ENCODE peak calls at places on chromosomes 11 and 22, in six cellular contexts. R is dorsolateral prefrontal cortex; N is fibroblast of the aortic adventitia; E is CD4-positive, alpha-beta T cell; H is pancreas; T is AG04450. O is an unnamed sample.

GRCh38 chr22:20027966-20028854 is 7.3 kb downstream of the TANGO2 start:
- DNase-seq in R (no peak), N (peak), E (no peak), H (no peak), T (no peak), O (peak)

GRCh38 chr11:134126197-134126822 is 57.4 kb downstream of the JAM3 start:
- DNase-seq in R (peak), N (peak), E (no peak), H (no peak), T (peak), O (peak)

GRCh38 chr22:39520874-39521857 is 804 bp downstream of the ATF4 start:
- DNase-seq in R (no peak), N (peak), E (peak), H (peak), T (no peak), O (peak)

GRCh38 chr11:120254788-120255518 is 15.0 kb downstream of the POU2F3 start:
- DNase-seq in R (no peak), N (no peak), E (no peak), H (no peak), T (no peak), O (no peak)

GRCh38 chr11:128417607-128418324 is 169.6 kb downstream of the ETS1 start:
- DNase-seq in R (no peak), N (peak), E (no peak), H (no peak), T (peak), O (no peak)

GRCh38 chr22:20433191-20433590 is 4.4 kb downstream of the SCARF2 start:
- DNase-seq in R (no peak), N (no peak), E (no peak), H (no peak), T (no peak), O (no peak)

GRCh38 chr22:45311033-45311531 is 1.3 kb downstream of the FAM118A start:
- DNase-seq in R (no peak), N (no peak), E (no peak), H (no peak), T (no peak), O (no peak)

GRCh38 chr11:118641463-118642019 is 34.1 kb downstream of the PHLDB1 start:
- DNase-seq in R (no peak), N (no peak), E (no peak), H (peak), T (no peak), O (no peak)

GRCh38 chr22:25722223-25723015 is 19.6 kb upstream of the MYO18B start:
- DNase-seq in R (no peak), N (no peak), E (no peak), H (no peak), T (no peak), O (no peak)

GRCh38 chr11:84564180-84564866 is 1062.8 kb downstream of the DLG2 start:
- DNase-seq in R (no peak), N (peak), E (no peak), H (peak), T (peak), O (peak)

GRCh38 chr22:46609724-46610161 is 10.4 kb upstream of the GRAMD4 start:
- DNase-seq in R (no peak), N (no peak), E (no peak), H (no peak), T (no peak), O (no peak)

GRCh38 chr11:130087294-130087926 is 17.7 kb downstream of the APLP2 start:
- DNase-seq in R (no peak), N (peak), E (no peak), H (no peak), T (no peak), O (no peak)

DNA sequence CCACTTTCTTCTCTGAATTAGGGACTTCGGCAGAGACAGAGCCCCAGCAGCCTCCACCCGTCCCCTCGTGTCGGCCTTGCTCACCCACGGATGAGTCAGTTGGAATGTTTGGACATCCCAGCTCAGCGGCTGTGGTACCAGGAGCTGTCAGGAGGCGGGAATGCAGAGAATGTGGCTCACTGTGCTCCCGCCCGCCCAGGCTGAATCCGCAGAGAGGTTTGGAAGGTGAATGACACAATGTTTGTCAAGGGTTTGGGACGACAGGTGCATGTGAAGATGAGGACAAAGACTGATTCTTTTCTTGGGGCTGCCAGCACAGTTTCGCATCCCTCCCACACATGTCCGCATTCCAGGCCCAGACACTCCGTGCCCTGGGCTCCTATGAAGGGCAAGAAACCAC is 39.6 kb downstream of the LIF start:
- DNase-seq in R (no peak), N (peak), E (no peak), H (peak), T (peak), O (no peak)
- TF ChIP-seq CTCF in R (no peak), N (peak), E (no peak), H (no peak), T (no peak), O (no peak)

DNA sequence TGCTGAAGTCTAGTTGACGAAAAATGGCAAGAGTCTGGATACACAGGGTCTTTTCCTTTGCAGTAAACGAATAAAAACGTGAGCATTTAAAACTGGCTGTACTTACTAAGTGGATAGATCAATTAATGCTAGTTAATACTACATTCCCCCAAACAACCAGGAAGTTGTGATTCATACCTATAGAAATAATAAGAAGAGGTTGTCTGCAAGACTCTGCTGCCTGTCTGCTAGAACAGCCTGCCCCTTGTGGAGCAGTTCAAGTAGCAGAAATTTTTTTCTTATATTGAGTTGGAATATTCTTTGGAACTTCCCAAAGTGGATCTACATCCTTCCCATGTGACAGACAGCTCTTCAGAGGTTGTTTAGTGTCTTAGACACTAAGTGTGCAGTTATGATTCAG is 86.8 kb downstream of the TEAD1 start:
- DNase-seq in R (no peak), N (peak), E (no peak), H (no peak), T (peak), O (no peak)
- TF ChIP-seq CTCF in R (no peak), N (peak), E (no peak), H (no peak), T (peak), O (no peak)

GRCh38 chr11:46391186-46391577 is 394 bp downstream of the CHRM4 start:
- DNase-seq in R (no peak), N (no peak), E (no peak), H (no peak), T (no peak), O (no peak)

GRCh38 chr11:46393231-46393616 is 1.6 kb upstream of the CHRM4 start:
- DNase-seq in R (no peak), N (no peak), E (no peak), H (no peak), T (no peak), O (no peak)

GRCh38 chr11:46393759-46394158 is 2.2 kb upstream of the CHRM4 start:
- DNase-seq in R (no peak), N (no peak), E (no peak), H (no peak), T (no peak), O (no peak)

GRCh38 chr11:46391578-46392420 is at the start of gene CHRM4:
- DNase-seq in R (no peak), N (no peak), E (no peak), H (peak), T (no peak), O (peak)

DNA sequence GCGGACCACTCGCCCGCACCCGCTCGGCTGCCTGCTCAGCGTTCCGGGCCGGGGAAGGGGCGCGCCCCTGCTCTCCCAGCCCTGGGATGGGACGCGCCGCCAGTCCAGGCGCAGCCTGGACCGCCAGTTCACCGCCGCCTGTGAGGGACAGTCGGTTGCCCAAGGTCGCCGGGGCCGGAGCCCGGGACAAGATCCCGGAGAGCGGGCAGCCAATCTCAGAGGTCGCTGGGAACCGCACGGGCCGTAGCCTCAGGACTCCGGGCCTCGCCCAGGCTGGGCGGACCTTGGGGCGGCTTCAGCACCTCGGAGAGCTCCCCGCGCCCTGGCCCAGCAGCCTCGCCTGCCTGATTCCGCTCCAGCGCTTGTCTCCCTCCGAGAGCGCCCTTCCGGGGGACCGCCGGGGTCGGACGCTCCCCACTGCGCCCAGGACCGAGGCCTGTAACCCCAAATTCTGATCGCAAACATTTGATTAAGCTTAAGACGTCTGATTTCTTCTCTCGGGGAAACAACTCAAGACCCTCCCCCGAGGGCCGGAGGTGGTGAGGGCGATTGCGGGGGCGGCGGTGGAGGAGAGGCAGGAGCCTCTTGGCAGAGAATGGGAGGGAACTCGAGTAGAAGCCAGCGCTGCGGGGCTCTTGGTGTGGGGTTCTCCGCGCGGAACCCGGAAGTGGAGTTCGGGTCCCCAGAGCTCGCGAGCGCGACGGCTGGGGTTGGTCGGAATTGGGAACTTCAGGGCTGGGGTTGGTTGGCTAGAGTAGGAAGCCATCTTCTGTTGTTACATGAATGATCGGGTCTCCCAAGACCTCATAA is 1.1 kb upstream of the CHRM4 start:
- DNase-seq in R (peak), N (peak), E (peak), H (peak), T (peak), O (peak)
- TF ChIP-seq CTCF in R (peak), N (no peak), E (no peak), H (no peak), T (no peak), O (no peak)

DNA sequence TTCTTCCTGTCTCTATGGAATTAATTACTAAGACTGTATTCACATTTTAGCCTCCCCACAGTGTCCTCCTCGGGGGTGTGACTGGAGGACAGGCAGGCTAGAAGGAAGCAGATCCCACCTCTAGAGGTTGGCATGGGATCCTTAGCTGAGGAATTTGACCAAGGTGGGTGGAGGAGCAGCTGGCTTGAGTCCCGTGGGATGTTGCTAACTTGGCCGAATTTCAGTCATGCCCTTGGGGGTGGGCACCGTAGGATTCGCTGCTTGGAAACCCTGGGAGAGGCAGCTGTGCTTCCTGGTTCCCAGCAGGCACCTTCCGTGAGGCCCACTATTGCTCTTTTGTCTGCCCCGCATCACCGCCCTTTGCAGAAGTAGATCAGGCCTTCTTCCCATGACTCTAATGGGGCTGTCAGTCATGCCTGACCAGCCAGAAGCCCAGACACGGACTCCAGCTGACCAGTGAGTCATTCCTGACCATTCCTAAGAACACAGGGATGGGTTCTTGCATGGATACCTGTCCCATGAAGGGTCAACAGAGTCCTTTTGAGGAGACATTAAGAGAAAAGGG is 292.3 kb upstream of the SYN3 start:
- DNase-seq in R (no peak), N (no peak), E (no peak), H (no peak), T (no peak), O (no peak)
- TF ChIP-seq CTCF in R (no peak), N (no peak), E (no peak), H (no peak), T (no peak), O (no peak)

GRCh38 chr22:41563051-41563711 is 2.4 kb downstream of the CSDC2 start:
- DNase-seq in R (no peak), N (peak), E (no peak), H (no peak), T (no peak), O (no peak)
- TF ChIP-seq CTCF in R (no peak), N (no peak), E (no peak), H (no peak), T (no peak), O (no peak)

GRCh38 chr11:122102426-122102825 is 13.6 kb downstream of the BLID start:
- DNase-seq in R (no peak), N (peak), E (no peak), H (no peak), T (no peak), O (no peak)

GRCh38 chr11:122103366-122103765 is 12.6 kb downstream of the BLID start:
- DNase-seq in R (no peak), N (peak), E (no peak), H (no peak), T (no peak), O (no peak)

GRCh38 chr11:122099345-122100045 is 16.5 kb downstream of the BLID start:
- DNase-seq in R (no peak), N (peak), E (no peak), H (no peak), T (no peak), O (no peak)

GRCh38 chr11:122100222-122101080 is 15.6 kb downstream of the BLID start:
- DNase-seq in R (peak), N (peak), E (no peak), H (peak), T (peak), O (peak)

DNA sequence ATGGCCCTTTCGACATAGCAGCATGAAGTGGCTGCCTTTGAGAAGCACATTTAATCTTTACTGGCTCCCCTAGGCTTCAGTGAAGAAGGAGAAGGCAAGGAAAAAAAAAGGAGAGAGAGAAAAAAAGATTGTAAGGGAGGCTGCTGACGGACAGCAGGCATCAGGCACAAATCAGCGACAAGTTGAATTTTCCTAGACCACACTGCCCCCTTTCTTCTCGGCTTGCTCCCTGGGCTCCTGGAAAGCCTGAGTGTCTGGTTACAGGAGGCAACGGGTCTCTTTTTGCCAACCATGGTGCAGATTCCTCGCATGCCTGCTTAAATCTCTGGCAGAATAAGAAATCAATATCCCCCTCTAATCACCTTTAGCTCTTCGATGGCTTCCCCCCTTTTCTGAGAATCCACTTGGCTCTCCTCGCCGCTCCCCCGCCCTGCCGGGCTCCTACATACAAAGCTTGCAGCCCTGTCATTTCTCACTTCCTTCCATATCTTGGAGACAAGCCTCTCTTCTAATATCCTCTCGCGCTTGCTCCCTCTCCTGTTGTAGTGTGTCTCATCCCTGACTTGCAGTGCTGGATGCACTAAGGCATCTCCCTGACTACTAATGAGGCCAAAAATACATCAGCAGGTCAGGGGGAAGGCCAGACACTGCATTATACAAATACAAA is 14.3 kb downstream of the BLID start:
- DNase-seq in R (peak), N (peak), E (no peak), H (peak), T (peak), O (peak)
- TF ChIP-seq CTCF in R (peak), N (peak), E (no peak), H (peak), T (peak), O (no peak)

GRCh38 chr11:67349036-67349435 is 4.3 kb downstream of the POLD4 start:
- DNase-seq in R (no peak), N (no peak), E (no peak), H (no peak), T (no peak), O (no peak)

GRCh38 chr11:67347964-67348749 is 5.2 kb downstream of the POLD4 start:
- DNase-seq in R (no peak), N (peak), E (no peak), H (no peak), T (no peak), O (no peak)

GRCh38 chr11:67345247-67345948 is 7.9 kb downstream of the POLD4 start:
- DNase-seq in R (no peak), N (no peak), E (no peak), H (no peak), T (no peak), O (peak)

GRCh38 chr11:67344264-67344663 is 9.1 kb downstream of the POLD4 start:
- DNase-seq in R (no peak), N (no peak), E (peak), H (no peak), T (no peak), O (peak)

DNA sequence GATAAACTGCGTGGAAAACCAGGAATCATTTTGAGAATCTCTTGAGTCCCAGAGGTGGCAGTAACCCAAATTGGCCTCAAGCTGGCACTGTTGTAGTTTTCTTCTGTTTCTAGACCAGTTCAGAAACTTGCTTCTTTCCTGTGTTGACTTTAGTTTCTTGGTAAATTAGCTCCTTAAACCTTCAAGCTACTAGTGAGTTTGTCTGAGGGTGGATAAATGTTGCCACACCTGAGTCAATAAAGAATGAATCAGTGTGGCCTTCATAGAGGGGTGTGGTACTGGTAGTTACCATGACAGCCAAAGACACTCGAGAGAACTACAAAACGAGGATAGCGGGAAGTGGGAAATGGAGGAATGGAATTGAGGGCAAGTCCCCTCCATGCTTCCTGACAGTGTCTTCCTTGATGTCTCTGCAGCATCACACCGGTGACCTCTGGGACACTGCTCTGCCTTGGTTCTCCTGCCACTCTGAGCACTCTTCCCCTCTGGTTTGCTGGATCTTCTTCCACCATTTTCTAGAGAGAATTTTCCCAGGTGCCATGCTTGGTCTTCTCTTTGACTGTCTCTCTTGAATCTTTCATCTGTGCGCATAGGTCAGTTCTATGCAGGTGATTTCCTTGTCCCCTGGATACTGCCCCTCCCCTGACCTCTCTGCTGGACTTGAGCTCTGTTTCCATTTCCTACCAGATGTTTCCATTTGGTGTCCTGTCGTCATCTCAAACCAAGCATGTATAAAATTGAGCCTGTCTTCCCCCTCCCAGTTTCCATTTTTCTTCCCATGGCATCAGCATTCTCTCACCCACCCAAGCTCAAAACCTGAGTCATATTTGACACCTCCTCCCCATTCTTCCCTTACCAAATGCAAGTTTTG is 7.2 kb downstream of the POLD4 start:
- DNase-seq in R (no peak), N (peak), E (no peak), H (peak), T (no peak), O (peak)
- TF ChIP-seq CTCF in R (peak), N (peak), E (peak), H (peak), T (peak), O (peak)

DNA sequence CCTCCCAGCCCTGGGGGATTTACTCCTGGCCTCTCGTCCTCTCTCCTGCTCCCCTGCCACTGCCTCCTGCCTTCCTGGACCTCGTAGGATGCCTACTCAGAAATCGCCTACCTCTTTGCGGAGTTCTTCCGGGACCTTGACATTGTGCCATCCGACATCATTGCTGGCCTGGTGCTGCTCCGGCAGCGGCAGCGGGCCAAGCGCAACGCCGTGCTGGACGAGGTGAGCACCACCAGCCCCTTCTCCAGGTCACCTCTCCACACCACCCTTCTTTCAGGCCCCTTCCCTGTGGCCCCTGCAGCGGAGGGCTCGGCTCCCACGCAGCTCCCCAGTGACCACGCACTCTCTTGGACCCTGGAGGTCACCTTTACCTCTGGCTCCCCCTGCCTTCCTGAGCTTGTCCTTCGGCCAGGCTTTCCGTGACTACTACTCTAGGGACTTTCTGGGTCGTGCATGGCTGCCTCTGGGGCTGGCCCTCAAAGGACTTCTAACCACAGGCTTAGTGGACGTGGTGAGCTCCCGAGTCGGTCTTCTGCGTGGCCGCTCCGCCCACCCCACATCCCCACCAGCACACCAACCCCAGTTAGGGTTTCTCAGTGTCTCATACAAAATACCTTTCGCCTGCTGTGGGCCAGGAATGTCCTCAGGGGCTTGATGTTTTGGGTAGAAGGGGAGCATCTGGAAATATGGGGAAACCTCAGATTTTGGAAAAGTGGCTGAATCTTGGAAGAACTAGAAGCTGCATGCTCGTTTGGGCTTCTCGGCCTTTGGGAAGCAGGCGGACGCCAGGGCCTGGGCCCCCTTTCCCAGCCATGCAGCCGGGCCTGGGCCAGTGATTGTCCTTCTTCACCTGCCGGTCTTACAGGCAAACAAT is 24.1 kb upstream of the MYRF start:
- DNase-seq in R (no peak), N (no peak), E (no peak), H (no peak), T (no peak), O (no peak)
- TF ChIP-seq CTCF in R (no peak), N (no peak), E (no peak), H (no peak), T (no peak), O (no peak)